ENCODE peak calls at places on chromosome 18, in seven cellular contexts. G is Peyer's patch, K is tibial nerve, W is DND-41, S is HCT116, H is cardiac muscle cell, P is right atrium auricular region. E is an unnamed sample.

GRCh38 chr18:31199190-31199769 is 36.6 kb upstream of the DSC1 start:
- DNase-seq in G (no peak), K (no peak), W (no peak), S (no peak), H (no peak), P (no peak), E (peak)

GRCh38 chr18:49026501-49027378 is 76.0 kb upstream of the SMAD7 start:
- DNase-seq in G (no peak), K (no peak), W (no peak), S (no peak), H (no peak), P (peak), E (no peak)

GRCh38 chr18:5941869-5942268 is 46.5 kb upstream of the TMEM200C start:
- DNase-seq in G (no peak), K (no peak), W (no peak), S (no peak), H (no peak), P (no peak), E (no peak)

GRCh38 chr18:9612989-9613388 is 1.4 kb downstream of the PPP4R1 start:
- DNase-seq in G (no peak), K (no peak), W (no peak), S (no peak), H (no peak), P (no peak), E (no peak)

GRCh38 chr18:8177330-8178016 is 431.8 kb upstream of the RAB12 start:
- DNase-seq in G (no peak), K (no peak), W (no peak), S (no peak), H (peak), P (no peak), E (peak)

GRCh38 chr18:68734311-68734710 is 19.4 kb upstream of the TMX3 start:
- DNase-seq in G (no peak), K (no peak), W (no peak), S (no peak), H (peak), P (no peak), E (no peak)

GRCh38 chr18:989423-989822 is 84.8 kb downstream of the ADCYAP1 start:
- DNase-seq in G (no peak), K (no peak), W (no peak), S (no peak), H (peak), P (no peak), E (no peak)

GRCh38 chr18:25646971-25647370 is 295.0 kb upstream of the ZNF521 start:
- DNase-seq in G (no peak), K (no peak), W (no peak), S (no peak), H (peak), P (no peak), E (no peak)

GRCh38 chr18:49697757-49698595 is 115.4 kb downstream of the ACAA2 start:
- DNase-seq in G (no peak), K (no peak), W (no peak), S (no peak), H (peak), P (no peak), E (no peak)

GRCh38 chr18:37391156-37391555 is 174.4 kb downstream of the CELF4 start:
- DNase-seq in G (no peak), K (no peak), W (no peak), S (no peak), H (no peak), P (no peak), E (no peak)

GRCh38 chr18:28690836-28691835 is 514.2 kb upstream of the CDH2 start:
- DNase-seq in G (no peak), K (no peak), W (no peak), S (no peak), H (peak), P (no peak), E (no peak)

GRCh38 chr18:63319383-63320040 is at the start of gene BCL2:
- DNase-seq in G (peak), K (no peak), W (peak), S (no peak), H (peak), P (no peak), E (no peak)

GRCh38 chr18:62277045-62277444 is 48.1 kb upstream of the TNFRSF11A start:
- DNase-seq in G (no peak), K (no peak), W (no peak), S (no peak), H (no peak), P (no peak), E (no peak)

GRCh38 chr18:23228102-23229051 is 93.1 kb downstream of the CABLES1 start:
- DNase-seq in G (peak), K (no peak), W (no peak), S (no peak), H (no peak), P (no peak), E (no peak)

GRCh38 chr18:13823707-13824395 is at the start of gene MC5R:
- DNase-seq in G (peak), K (peak), W (peak), S (no peak), H (peak), P (no peak), E (no peak)

GRCh38 chr18:79988925-79989361 is 580 bp upstream of the TXNL4A start:
- DNase-seq in G (peak), K (no peak), W (peak), S (no peak), H (peak), P (peak), E (no peak)

GRCh38 chr18:51664236-51664635 is 466.8 kb upstream of the MEX3C start:
- DNase-seq in G (no peak), K (no peak), W (no peak), S (no peak), H (no peak), P (no peak), E (no peak)

GRCh38 chr18:40314199-40314598 is 1640.8 kb upstream of the PIK3C3 start:
- DNase-seq in G (no peak), K (no peak), W (no peak), S (no peak), H (no peak), P (no peak), E (no peak)

GRCh38 chr18:36899289-36899688 is 70.4 kb downstream of the KIAA1328 start:
- DNase-seq in G (no peak), K (no peak), W (no peak), S (peak), H (peak), P (no peak), E (no peak)

GRCh38 chr18:48940854-48941531 is 9.8 kb downstream of the SMAD7 start:
- DNase-seq in G (peak), K (no peak), W (peak), S (no peak), H (no peak), P (no peak), E (no peak)

GRCh38 chr18:8423051-8423558 is 186.1 kb upstream of the RAB12 start:
- DNase-seq in G (no peak), K (no peak), W (no peak), S (peak), H (peak), P (no peak), E (no peak)

GRCh38 chr18:12422936-12423335 is 15.2 kb downstream of the PRELID3A start:
- DNase-seq in G (no peak), K (no peak), W (peak), S (no peak), H (no peak), P (no peak), E (no peak)

DNA sequence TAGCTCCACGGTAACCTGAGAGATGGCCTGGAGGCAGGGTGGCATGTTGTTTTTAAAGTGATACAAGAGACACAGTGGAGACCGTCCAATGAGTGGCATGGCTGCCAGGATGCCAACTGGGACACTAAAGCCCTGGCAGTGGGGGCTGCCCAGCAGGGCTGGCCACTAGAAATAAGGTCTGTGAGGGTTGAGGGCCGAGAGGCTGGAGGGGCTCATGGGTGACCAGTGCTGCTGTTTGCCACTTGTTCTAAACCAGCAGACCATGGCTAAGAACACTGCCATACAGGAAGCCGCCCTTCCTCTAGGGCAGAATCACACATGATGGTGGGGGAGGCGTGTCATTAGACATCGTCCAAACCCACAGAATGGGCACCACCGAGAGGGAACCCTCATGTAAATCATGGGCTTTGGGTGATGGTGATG is 71.9 kb downstream of the ALPK2 start:
- DNase-seq in G (peak), K (no peak), W (no peak), S (no peak), H (no peak), P (no peak), E (no peak)
- H3K27ac ChIP-seq in G (no peak), K (no peak), W (no peak), S (no peak), H (peak), P (peak), E (no peak)

GRCh38 chr18:55319517-55319905 is 268.5 kb downstream of the TCF4 start:
- DNase-seq in G (no peak), K (no peak), W (no peak), S (no peak), H (peak), P (no peak), E (no peak)

GRCh38 chr18:55317832-55318231 is 270.2 kb downstream of the TCF4 start:
- DNase-seq in G (no peak), K (no peak), W (no peak), S (no peak), H (no peak), P (no peak), E (no peak)

GRCh38 chr18:55318864-55319516 is 269.0 kb downstream of the TCF4 start:
- DNase-seq in G (no peak), K (no peak), W (no peak), S (no peak), H (peak), P (no peak), E (no peak)

GRCh38 chr18:55316615-55317184 is 271.3 kb downstream of the TCF4 start:
- DNase-seq in G (no peak), K (no peak), W (no peak), S (no peak), H (no peak), P (no peak), E (no peak)

DNA sequence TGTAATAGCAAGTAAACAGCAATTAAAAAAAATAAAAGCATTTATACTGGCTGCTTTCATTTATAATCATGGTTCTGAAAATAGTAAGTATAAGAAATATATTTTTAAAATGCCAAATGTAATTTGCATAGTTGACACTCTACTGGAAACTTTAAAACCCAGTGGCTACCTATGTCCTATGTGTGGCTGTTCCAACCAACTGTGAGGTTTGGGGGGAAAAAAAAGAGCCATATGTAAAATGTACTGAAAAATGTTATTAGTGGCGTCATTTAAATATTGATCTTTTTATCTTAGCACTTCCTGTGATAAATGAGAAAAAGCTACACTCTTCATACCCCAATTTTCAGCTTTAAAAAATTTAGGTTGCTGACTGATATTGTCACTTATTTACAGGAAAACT is 270.7 kb downstream of the TCF4 start:
- DNase-seq in G (no peak), K (no peak), W (no peak), S (no peak), H (no peak), P (no peak), E (no peak)
- H3K27ac ChIP-seq in G (no peak), K (peak), W (no peak), S (no peak), H (no peak), P (peak), E (no peak)

DNA sequence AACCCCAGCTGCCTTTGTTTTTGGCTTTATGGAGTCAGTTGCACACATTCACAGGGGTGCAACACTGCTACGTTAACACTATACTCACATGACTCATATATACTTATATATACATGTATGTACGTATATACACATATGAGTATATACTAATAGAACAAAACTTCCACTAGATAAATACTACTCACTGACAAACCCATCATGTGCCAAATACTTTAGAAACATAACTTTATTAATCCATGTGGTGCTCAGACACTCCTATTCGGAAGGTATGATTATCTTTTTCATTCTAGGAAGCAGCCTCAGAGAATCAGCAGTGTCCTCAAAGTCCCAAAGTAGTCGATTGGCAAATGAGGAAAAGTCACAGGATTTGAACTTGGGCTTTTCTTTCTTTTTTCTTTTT is 7.9 kb downstream of the PMAIP1 start:
- DNase-seq in G (no peak), K (no peak), W (no peak), S (no peak), H (no peak), P (no peak), E (no peak)
- H3K27ac ChIP-seq in G (no peak), K (no peak), W (peak), S (no peak), H (no peak), P (no peak), E (no peak)

GRCh38 chr18:10877974-10878373 is 271.4 kb downstream of the PIEZO2 start:
- DNase-seq in G (no peak), K (no peak), W (no peak), S (no peak), H (no peak), P (no peak), E (no peak)
- H3K27ac ChIP-seq in G (no peak), K (no peak), W (no peak), S (no peak), H (no peak), P (no peak), E (no peak)

DNA sequence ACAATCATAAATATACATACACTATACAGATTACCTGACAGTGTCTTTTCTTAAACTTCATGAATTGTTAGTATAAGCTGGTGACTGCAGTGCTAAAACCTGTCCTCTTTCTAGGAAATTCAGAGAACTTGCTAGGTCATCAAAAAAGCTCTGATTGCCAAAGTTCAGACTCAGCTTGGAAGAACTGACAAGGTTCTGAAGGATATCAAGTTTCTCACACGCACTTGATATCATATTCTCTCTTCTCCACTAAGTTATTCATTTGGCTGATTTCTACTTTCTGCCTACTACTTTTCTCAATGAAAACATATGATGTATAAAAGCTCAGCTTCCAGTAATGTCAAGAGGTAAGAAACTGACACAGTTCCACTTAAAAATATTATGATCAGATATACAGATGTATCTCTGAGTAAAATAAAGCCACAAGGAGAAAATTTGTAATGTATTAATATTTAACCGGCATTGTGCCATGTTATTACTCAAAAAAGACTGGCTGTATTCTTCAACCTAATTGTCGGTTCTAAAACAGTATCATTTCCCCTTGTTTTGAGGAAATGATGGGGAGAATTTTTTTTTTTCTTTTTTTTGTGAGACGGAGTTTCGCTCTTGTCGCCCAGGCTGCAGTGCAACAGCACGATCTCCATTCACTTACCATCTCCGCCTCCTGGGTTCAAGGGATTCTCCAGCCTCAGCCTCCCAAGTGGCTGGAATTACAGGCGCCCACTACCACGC is 2.4 kb downstream of the OSBPL1A start:
- DNase-seq in G (no peak), K (no peak), W (no peak), S (no peak), H (no peak), P (no peak), E (no peak)
- H3K27ac ChIP-seq in G (no peak), K (no peak), W (no peak), S (no peak), H (no peak), P (no peak), E (no peak)

DNA sequence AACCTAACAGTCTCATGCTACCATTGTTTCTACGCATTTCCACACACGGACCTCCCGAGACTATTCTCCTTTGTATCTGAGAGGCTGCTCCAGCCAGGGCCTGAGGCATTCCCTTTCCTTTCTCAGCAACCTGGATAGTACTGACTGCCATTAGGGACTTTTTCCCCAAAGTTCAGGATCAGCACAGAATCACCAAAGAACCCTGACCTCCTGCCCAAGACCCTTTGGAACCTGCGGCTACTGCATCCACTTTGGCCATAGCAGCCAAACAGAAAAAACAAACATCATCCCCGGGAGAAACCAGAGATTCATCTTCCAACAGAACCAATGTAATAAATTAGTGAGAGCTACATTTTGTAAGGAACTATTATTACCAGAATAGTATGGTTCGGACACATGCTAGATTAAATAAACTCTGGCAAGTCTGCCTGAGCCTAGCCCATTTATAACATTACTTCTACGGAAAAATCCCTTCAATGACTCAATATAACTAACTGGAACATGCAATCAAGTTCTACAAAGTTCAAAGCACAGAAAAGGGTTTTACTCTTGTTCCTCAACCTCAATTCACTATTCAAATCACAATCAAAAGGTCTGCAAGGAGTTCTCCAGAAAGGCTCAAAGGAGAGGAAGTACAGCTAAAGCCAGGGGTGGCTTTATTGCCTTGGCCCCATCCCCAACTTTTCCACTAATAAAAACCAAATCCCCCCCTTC is 51.8 kb downstream of the LPIN2 start:
- DNase-seq in G (no peak), K (no peak), W (no peak), S (no peak), H (no peak), P (no peak), E (no peak)
- H3K27ac ChIP-seq in G (peak), K (peak), W (peak), S (no peak), H (peak), P (peak), E (no peak)

DNA sequence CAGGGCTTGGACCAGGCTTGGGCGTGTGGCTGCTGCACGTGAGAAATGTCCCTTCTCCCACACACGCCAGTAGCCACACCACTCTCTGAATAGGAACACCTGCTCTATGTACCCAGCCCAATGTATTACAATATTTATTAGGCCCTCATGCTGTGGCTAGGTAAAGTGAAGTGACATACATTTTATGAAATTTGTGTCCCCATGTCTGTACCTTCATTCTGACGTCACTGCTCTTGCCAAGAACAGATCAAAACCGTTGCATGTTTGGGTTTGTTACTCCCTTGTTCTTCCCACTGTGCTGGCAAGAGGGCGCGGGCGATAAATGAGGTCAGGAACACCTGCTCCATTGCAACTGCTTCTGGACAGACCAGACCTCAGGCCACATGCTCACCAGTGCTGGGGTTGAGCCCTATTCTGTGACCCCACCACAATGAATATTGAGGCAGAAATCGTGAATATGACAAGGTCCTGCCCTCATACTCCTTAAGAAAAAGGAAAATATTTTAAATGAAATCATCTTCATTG is 436.4 kb upstream of the SALL3 start:
- DNase-seq in G (no peak), K (no peak), W (no peak), S (no peak), H (no peak), P (peak), E (no peak)
- H3K27ac ChIP-seq in G (no peak), K (no peak), W (no peak), S (no peak), H (no peak), P (no peak), E (no peak)

GRCh38 chr18:57789759-57790158 is 13.4 kb downstream of the ATP8B1 start:
- DNase-seq in G (no peak), K (no peak), W (no peak), S (no peak), H (no peak), P (no peak), E (no peak)

GRCh38 chr18:57784816-57785144 is 18.3 kb downstream of the ATP8B1 start:
- DNase-seq in G (no peak), K (no peak), W (no peak), S (no peak), H (no peak), P (no peak), E (no peak)

GRCh38 chr18:57786038-57786437 is 17.1 kb downstream of the ATP8B1 start:
- DNase-seq in G (no peak), K (no peak), W (no peak), S (no peak), H (no peak), P (no peak), E (no peak)

GRCh38 chr18:57789105-57789504 is 14.0 kb downstream of the ATP8B1 start:
- DNase-seq in G (no peak), K (no peak), W (no peak), S (peak), H (peak), P (no peak), E (no peak)

GRCh38 chr18:57787068-57787682 is 15.9 kb downstream of the ATP8B1 start:
- DNase-seq in G (no peak), K (no peak), W (no peak), S (no peak), H (no peak), P (no peak), E (no peak)
- H3K27ac ChIP-seq in G (peak), K (no peak), W (no peak), S (peak), H (no peak), P (peak), E (no peak)

E was measured in epithelial cell of prostate.